ENCODE peak calls at places on chromosomes 11 and 22, in nine cellular contexts. B is CD4-positive, alpha-beta T cell; L is adrenal gland; Z is lung; I is activated CD8-positive, alpha-beta T cell treated with anti-CD3 and anti-CD28 coated beads for 36 hours; J is HFF-Myc; A is heart right ventricle; Q is stomach; E is cardiac fibroblast. H is an unnamed sample.

GRCh38 chr11:113532697-113533424 is 57.7 kb upstream of the DRD2 start:
- DNase-seq in B (peak), L (peak), Z (peak), I (peak), J (peak), A (peak), Q (peak), E (peak), H (peak)

GRCh38 chr22:40182231-40182835 is 4.6 kb downstream of the TNRC6B start:
- DNase-seq in B (no peak), L (no peak), Z (no peak), I (no peak), J (no peak), A (no peak), Q (no peak), E (no peak), H (no peak)

GRCh38 chr11:2136952-2137201 is 2.3 kb downstream of the IGF2 start:
- DNase-seq in B (no peak), L (no peak), Z (no peak), I (no peak), J (no peak), A (no peak), Q (no peak), E (no peak), H (no peak)

GRCh38 chr11:66488957-66489356 is 8.7 kb downstream of the DPP3 start:
- DNase-seq in B (no peak), L (no peak), Z (no peak), I (no peak), J (no peak), A (no peak), Q (no peak), E (no peak), H (no peak)

GRCh38 chr22:35140879-35141745 is 75.2 kb downstream of the ISX start:
- DNase-seq in B (no peak), L (no peak), Z (no peak), I (peak), J (no peak), A (no peak), Q (no peak), E (no peak), H (no peak)

GRCh38 chr22:36281726-36282077 is 28.8 kb downstream of the APOL1 start:
- DNase-seq in B (no peak), L (no peak), Z (no peak), I (no peak), J (no peak), A (no peak), Q (no peak), E (no peak), H (no peak)

GRCh38 chr11:108967571-108967970 is 302.7 kb downstream of the DDX10 start:
- DNase-seq in B (no peak), L (no peak), Z (no peak), I (no peak), J (no peak), A (peak), Q (no peak), E (no peak), H (peak)

GRCh38 chr11:123581651-123582399 is 72.6 kb downstream of the SCN3B start:
- DNase-seq in B (no peak), L (no peak), Z (no peak), I (no peak), J (no peak), A (no peak), Q (no peak), E (no peak), H (no peak)

GRCh38 chr22:28800308-28801041 is at the start of gene XBP1:
- DNase-seq in B (peak), L (peak), Z (peak), I (peak), J (peak), A (peak), Q (peak), E (peak), H (peak)

GRCh38 chr22:35046744-35047462 is 19.1 kb upstream of the ISX start:
- DNase-seq in B (no peak), L (no peak), Z (no peak), I (no peak), J (no peak), A (no peak), Q (no peak), E (no peak), H (no peak)

GRCh38 chr11:84594602-84595001 is 1032.5 kb downstream of the DLG2 start:
- DNase-seq in B (no peak), L (no peak), Z (no peak), I (no peak), J (no peak), A (no peak), Q (no peak), E (no peak), H (no peak)

GRCh38 chr11:125953401-125953935 is 7.6 kb downstream of the VSIG10L2 start:
- DNase-seq in B (no peak), L (no peak), Z (no peak), I (no peak), J (no peak), A (no peak), Q (no peak), E (no peak), H (no peak)

GRCh38 chr22:37077802-37078448 is 26.4 kb downstream of the KCTD17 start:
- DNase-seq in B (peak), L (peak), Z (peak), I (peak), J (no peak), A (no peak), Q (peak), E (peak), H (peak)

GRCh38 chr22:33427461-33427860 is 369.3 kb upstream of the SYN3 start:
- DNase-seq in B (no peak), L (no peak), Z (no peak), I (no peak), J (no peak), A (no peak), Q (no peak), E (no peak), H (no peak)

GRCh38 chr11:114342476-114342875 is 46.3 kb downstream of the NNMT start:
- DNase-seq in B (no peak), L (no peak), Z (no peak), I (no peak), J (no peak), A (no peak), Q (no peak), E (no peak), H (no peak)

GRCh38 chr11:32213223-32213622 is 122.3 kb downstream of the RCN1 start:
- DNase-seq in B (no peak), L (no peak), Z (no peak), I (peak), J (peak), A (no peak), Q (no peak), E (peak), H (peak)

GRCh38 chr11:76753950-76754349 is 29.2 kb upstream of the TSKU start:
- DNase-seq in B (no peak), L (no peak), Z (no peak), I (no peak), J (no peak), A (no peak), Q (no peak), E (no peak), H (no peak)

GRCh38 chr11:124219126-124219525 is 21.8 kb upstream of the OR8G1 start:
- DNase-seq in B (no peak), L (no peak), Z (no peak), I (no peak), J (no peak), A (no peak), Q (no peak), E (peak), H (no peak)

GRCh38 chr11:1292018-1292643 is 17.3 kb downstream of the TOLLIP start:
- DNase-seq in B (no peak), L (no peak), Z (no peak), I (no peak), J (no peak), A (no peak), Q (no peak), E (no peak), H (no peak)

GRCh38 chr22:24120029-24120428 is 61.3 kb upstream of the SUSD2 start:
- DNase-seq in B (no peak), L (no peak), Z (no peak), I (no peak), J (no peak), A (peak), Q (no peak), E (no peak), H (no peak)

GRCh38 chr11:113387605-113388211 is at the start of gene ANKK1:
- DNase-seq in B (no peak), L (peak), Z (no peak), I (no peak), J (no peak), A (no peak), Q (no peak), E (no peak), H (no peak)

GRCh38 chr11:65434057-65434666 is 11.6 kb downstream of the NEAT1 start:
- DNase-seq in B (no peak), L (no peak), Z (peak), I (no peak), J (no peak), A (no peak), Q (no peak), E (peak), H (peak)

GRCh38 chr11:43377380-43377779 is 18.7 kb downstream of the TTC17 start:
- DNase-seq in B (no peak), L (no peak), Z (no peak), I (no peak), J (no peak), A (no peak), Q (no peak), E (no peak), H (no peak)

GRCh38 chr11:128687321-128687720 is 6.6 kb upstream of the FLI1 start:
- DNase-seq in B (no peak), L (no peak), Z (no peak), I (peak), J (no peak), A (peak), Q (no peak), E (no peak), H (peak)

GRCh38 chr22:20565079-20565734 is 57.8 kb downstream of the MED15 start:
- DNase-seq in B (no peak), L (no peak), Z (no peak), I (peak), J (no peak), A (no peak), Q (no peak), E (no peak), H (no peak)

GRCh38 chr11:14418801-14419417 is 59.9 kb upstream of the RRAS2 start:
- DNase-seq in B (no peak), L (no peak), Z (no peak), I (peak), J (no peak), A (no peak), Q (no peak), E (peak), H (no peak)

GRCh38 chr11:459511-460220 is 9.6 kb downstream of the PTDSS2 start:
- DNase-seq in B (no peak), L (no peak), Z (no peak), I (no peak), J (no peak), A (no peak), Q (no peak), E (peak), H (peak)

GRCh38 chr11:66475349-66476172 is 4.7 kb upstream of the DPP3 start:
- DNase-seq in B (no peak), L (no peak), Z (no peak), I (no peak), J (no peak), A (no peak), Q (no peak), E (no peak), H (no peak)

GRCh38 chr22:40238425-40239344 is 61.0 kb downstream of the TNRC6B start:
- DNase-seq in B (no peak), L (peak), Z (no peak), I (no peak), J (peak), A (no peak), Q (peak), E (peak), H (peak)

GRCh38 chr11:92225563-92226308 is 1.1 kb downstream of the FAT3 start:
- DNase-seq in B (no peak), L (no peak), Z (no peak), I (no peak), J (no peak), A (no peak), Q (no peak), E (peak), H (peak)

GRCh38 chr11:119130662-119131061 is 9.3 kb downstream of the HINFP start:
- DNase-seq in B (no peak), L (no peak), Z (no peak), I (no peak), J (no peak), A (no peak), Q (no peak), E (no peak), H (peak)

GRCh38 chr11:119134389-119134978 is 13.1 kb downstream of the HINFP start:
- DNase-seq in B (no peak), L (no peak), Z (no peak), I (no peak), J (no peak), A (no peak), Q (no peak), E (peak), H (no peak)
- TF ChIP-seq CTCF in B (peak), L (peak), Z (no peak), I (peak), J (peak), A (peak), Q (peak), E (peak), H (peak)

GRCh38 chr22:45129703-45130524 is 33.8 kb upstream of the NUP50 start:
- DNase-seq in B (no peak), L (no peak), Z (no peak), I (peak), J (no peak), A (no peak), Q (no peak), E (no peak), H (no peak)

GRCh38 chr22:45120931-45121330 is 42.8 kb upstream of the NUP50 start:
- DNase-seq in B (no peak), L (no peak), Z (no peak), I (no peak), J (no peak), A (no peak), Q (no peak), E (no peak), H (peak)

GRCh38 chr22:45124176-45124857 is 39.4 kb upstream of the NUP50 start:
- DNase-seq in B (no peak), L (no peak), Z (no peak), I (no peak), J (no peak), A (no peak), Q (no peak), E (no peak), H (peak)

GRCh38 chr22:45127866-45128265 is 35.9 kb upstream of the NUP50 start:
- DNase-seq in B (no peak), L (no peak), Z (no peak), I (no peak), J (no peak), A (no peak), Q (no peak), E (peak), H (peak)

DNA sequence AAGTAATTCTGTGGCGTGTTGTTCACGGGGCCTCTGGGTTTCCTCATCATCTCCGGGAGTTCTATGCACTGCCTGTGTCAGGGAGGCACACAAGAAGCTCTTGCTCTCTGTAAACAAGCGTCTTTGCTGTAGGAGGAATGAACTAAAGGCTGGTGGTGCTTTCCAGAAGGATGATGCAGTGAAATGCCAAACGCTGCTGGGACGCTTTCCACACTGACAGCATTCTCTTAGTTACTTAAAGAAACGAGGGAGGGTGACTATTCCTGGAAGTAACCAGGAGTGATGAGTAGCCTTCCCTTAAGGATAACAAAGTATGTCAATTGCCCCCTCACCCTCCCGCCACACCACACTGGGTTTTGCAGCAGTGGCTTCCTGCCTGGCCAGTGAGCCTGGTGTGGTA is 38.5 kb upstream of the NUP50 start:
- DNase-seq in B (no peak), L (no peak), Z (no peak), I (no peak), J (no peak), A (no peak), Q (no peak), E (peak), H (peak)
- TF ChIP-seq CTCF in B (no peak), L (no peak), Z (no peak), I (no peak), J (no peak), A (no peak), Q (no peak), E (no peak), H (no peak)

GRCh38 chr11:28470180-28470579 is 362.0 kb downstream of the METTL15 start:
- DNase-seq in B (no peak), L (no peak), Z (no peak), I (no peak), J (no peak), A (no peak), Q (no peak), E (no peak), H (no peak)
- TF ChIP-seq CTCF in B (no peak), L (no peak), Z (no peak), I (no peak), J (no peak), A (no peak), Q (no peak), E (no peak), H (no peak)

GRCh38 chr11:119721129-119722120 is 7.6 kb downstream of the NECTIN1 start:
- DNase-seq in B (no peak), L (no peak), Z (no peak), I (no peak), J (peak), A (peak), Q (no peak), E (peak), H (no peak)
- TF ChIP-seq CTCF in B (no peak), L (peak), Z (no peak), I (peak), J (peak), A (peak), Q (no peak), E (peak), H (peak)

DNA sequence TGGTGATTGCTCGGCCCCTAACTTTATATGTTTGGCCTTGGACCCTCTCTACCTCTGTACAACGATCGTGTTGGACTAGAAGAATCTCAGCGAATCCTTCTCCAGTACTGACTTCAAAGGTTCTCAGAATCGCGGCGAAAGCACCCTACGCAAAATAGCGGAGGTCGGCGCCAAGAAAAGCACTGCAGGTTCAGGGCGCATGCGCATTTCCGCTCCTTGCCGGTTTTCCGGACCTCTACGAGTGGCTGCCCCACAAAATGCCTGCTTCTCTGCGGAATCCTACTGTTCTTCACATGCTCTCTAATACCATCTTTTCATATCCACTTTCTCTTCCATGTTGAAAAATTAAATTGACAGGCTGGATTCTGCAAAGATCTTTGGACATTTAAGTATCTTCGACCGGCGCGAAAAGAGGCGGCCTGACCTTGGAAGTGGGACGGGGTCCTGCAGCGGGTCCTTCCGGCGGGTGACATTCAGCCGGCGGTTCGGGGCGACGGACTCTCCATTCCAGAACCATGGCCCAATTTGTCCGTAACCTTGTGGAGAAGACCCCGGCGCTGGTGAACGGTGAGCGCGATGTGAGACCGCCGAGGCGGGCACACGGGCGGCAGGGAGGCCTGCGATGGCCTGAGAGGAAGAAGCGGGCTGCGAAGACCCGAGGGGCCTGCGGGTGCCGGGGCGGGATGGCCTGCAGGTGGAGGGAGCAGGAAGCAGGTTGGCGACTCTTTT is at the start of gene ATP5MG:
- DNase-seq in B (peak), L (peak), Z (peak), I (peak), J (peak), A (peak), Q (peak), E (peak), H (peak)
- TF ChIP-seq CTCF in B (no peak), L (peak), Z (no peak), I (no peak), J (no peak), A (no peak), Q (no peak), E (peak), H (no peak)

DNA sequence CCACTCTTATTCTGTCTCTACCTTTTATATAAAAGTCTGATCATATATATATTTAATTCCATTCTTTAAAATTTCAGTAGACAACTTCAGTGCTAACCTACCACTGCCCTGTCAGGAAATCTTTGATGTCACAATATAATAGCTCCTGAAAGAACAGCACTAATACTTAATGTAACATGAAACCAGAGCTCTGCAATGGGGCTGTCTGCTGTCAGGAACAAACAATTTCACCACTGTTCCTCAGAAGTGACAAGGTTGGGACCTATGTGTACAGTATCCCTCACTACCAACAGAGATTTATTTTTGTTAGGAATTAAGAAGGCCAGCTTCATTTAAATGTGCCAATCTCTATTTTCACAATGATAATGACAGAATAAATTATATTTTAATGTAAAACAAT is 165.5 kb upstream of the C11orf58 start:
- DNase-seq in B (no peak), L (no peak), Z (no peak), I (no peak), J (no peak), A (no peak), Q (no peak), E (no peak), H (no peak)
- TF ChIP-seq CTCF in B (no peak), L (no peak), Z (no peak), I (no peak), J (no peak), A (no peak), Q (no peak), E (no peak), H (no peak)

DNA sequence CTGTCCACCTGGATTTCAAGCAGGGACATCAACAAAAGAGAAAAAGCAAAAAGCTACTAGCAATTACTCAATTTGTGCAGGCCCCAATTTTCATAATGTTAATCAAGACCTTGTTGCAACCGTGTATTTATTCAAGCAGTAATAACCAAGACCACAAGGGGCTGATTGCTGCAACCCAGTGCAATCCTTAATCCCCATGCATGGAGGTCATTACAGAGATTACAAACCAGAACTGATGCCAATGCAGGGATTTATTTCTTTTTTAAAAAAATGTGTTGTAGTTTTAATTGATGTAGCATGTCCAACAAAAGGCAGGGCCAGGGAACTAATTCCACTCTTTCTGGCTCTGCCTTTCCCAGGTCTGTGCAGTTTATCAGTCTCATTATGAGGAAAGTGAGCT is 18.4 kb downstream of the TECTA start:
- DNase-seq in B (no peak), L (no peak), Z (no peak), I (no peak), J (no peak), A (no peak), Q (no peak), E (no peak), H (peak)
- TF ChIP-seq CTCF in B (no peak), L (no peak), Z (no peak), I (no peak), J (no peak), A (no peak), Q (peak), E (no peak), H (no peak)

DNA sequence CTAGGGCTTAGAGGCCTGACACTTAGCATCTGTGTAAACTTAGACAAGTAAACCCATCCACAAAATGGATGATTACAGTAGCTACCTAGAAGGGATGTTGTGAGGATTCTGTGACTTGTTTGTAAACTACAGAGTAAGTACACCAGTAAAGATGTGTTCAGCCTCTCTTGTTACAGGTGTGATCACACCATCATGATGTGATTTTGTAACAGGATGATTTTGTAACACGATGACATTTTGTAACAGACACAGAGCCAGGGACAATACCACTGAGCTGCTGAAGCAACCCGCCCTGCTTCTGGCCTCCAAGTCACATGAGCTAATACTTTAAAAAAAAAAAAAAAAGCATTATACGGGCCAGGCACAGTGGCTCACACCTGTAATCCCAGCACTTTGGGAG is 17.0 kb downstream of the FADD start:
- DNase-seq in B (no peak), L (no peak), Z (no peak), I (no peak), J (no peak), A (no peak), Q (no peak), E (no peak), H (no peak)
- TF ChIP-seq CTCF in B (no peak), L (no peak), Z (no peak), I (no peak), J (no peak), A (no peak), Q (no peak), E (no peak), H (no peak)

H was measured in fibroblast of villous mesenchyme.